ENCODE peak calls at places on chromosomes 6 and 20, in ten cellular contexts. H is A172; K is GM03348; Q is T-helper 2 cell; R is activated CD8-positive, alpha-beta memory T cell treated with anti-CD3 and anti-CD28 coated beads, Interleukin-2, amount 50 U/mL, for 48 hours; S is HEK293T; X is AML-193; W is astrocyte of the cerebellum; O is pancreas; Z is activated T-helper 1 cell treated with anti-CD3 and anti-CD28 coated beads, Interleukin-2, amount 50 U/mL, for 16 hours. J is an unnamed sample.
A peak's percentile ranks its signal among the peaks of the same experiment; 100 is the strongest.

GRCh38 chr20:45407067-45407745 is 883 bp upstream of the DBNDD2 start:
- DNase-seq in H (no peak), K (peak; percentile 62), Q (no peak), R (no peak), S (peak; percentile 17), X (no peak), W (no peak), O (peak; percentile 46), Z (no peak), J (no peak)

GRCh38 chr6:52015953-52016352 is 71.5 kb downstream of the PKHD1 start:
- DNase-seq in H (no peak), K (no peak), Q (no peak), R (no peak), S (no peak), X (no peak), W (no peak), O (no peak), Z (no peak), J (no peak)

GRCh38 chr6:17086469-17086868 is 15.4 kb upstream of the STMND1 start:
- DNase-seq in H (peak; percentile 84), K (peak; percentile 86), Q (peak; percentile 17), R (no peak), S (peak; percentile 72), X (peak; percentile 40), W (peak; percentile 59), O (peak; percentile 27), Z (no peak), J (peak; percentile 61)

GRCh38 chr6:39464067-39464466 is 141.6 kb upstream of the KCNK16 start:
- DNase-seq in H (no peak), K (no peak), Q (no peak), R (no peak), S (no peak), X (no peak), W (no peak), O (no peak), Z (no peak), J (no peak)

GRCh38 chr6:45200510-45200909 is 127.6 kb upstream of the RUNX2 start:
- DNase-seq in H (no peak), K (no peak), Q (no peak), R (no peak), S (no peak), X (no peak), W (no peak), O (no peak), Z (no peak), J (no peak)

GRCh38 chr6:84172574-84172973 is 54.9 kb downstream of the CEP162 start:
- DNase-seq in H (no peak), K (no peak), Q (no peak), R (no peak), S (no peak), X (no peak), W (no peak), O (no peak), Z (no peak), J (no peak)

GRCh38 chr6:116096979-116097816 is 3.5 kb upstream of the NT5DC1 start:
- DNase-seq in H (no peak), K (peak; percentile 47), Q (no peak), R (no peak), S (no peak), X (peak; percentile 61), W (no peak), O (no peak), Z (no peak), J (peak; percentile 35)

GRCh38 chr6:150069707-150070106 is 786 bp upstream of the ULBP3 start:
- DNase-seq in H (no peak), K (no peak), Q (no peak), R (no peak), S (no peak), X (no peak), W (no peak), O (peak; percentile 78), Z (no peak), J (peak; percentile 18)

GRCh38 chr6:167751579-167752115 is 75.1 kb upstream of the AFDN start:
- DNase-seq in H (no peak), K (no peak), Q (no peak), R (no peak), S (no peak), X (no peak), W (no peak), O (no peak), Z (no peak), J (no peak)

GRCh38 chr6:2244261-2245102 is 923 bp downstream of the GMDS start:
- DNase-seq in H (no peak), K (no peak), Q (no peak), R (no peak), S (no peak), X (no peak), W (no peak), O (no peak), Z (no peak), J (no peak)

GRCh38 chr20:36501367-36502006 is 39.8 kb upstream of the MYL9 start:
- DNase-seq in H (no peak), K (no peak), Q (no peak), R (no peak), S (no peak), X (no peak), W (no peak), O (no peak), Z (no peak), J (no peak)

J was measured in foreskin fibroblast.